ENCODE peak calls at places on chromosomes 16 and 17, in four cellular contexts. N, G, M and U are unnamed samples.

GRCh38 chr17:78541488-78542237 is 35.5 kb downstream of the DNAH17 start:
- DNase-seq in N (no peak), M (peak; percentile 67), G (peak; percentile 35), U (no peak)

GRCh38 chr17:73325527-73325842 is 13.7 kb upstream of the CDC42EP4 start:
- DNase-seq in M (no peak), N (no peak), G (peak; percentile 35), U (no peak)

GRCh38 chr17:43457362-43457692 is 26.4 kb upstream of the DHX8 start:
- DNase-seq in G (no peak), M (no peak), N (no peak), U (no peak)

GRCh38 chr16:69490707-69491324 is 66.4 kb downstream of the CYB5B start:
- DNase-seq in G (no peak), N (no peak), M (no peak), U (no peak)

GRCh38 chr16:61890346-61890745 is 145.9 kb downstream of the CDH8 start:
- DNase-seq in G (no peak), N (no peak), M (no peak), U (no peak)

GRCh38 chr17:17682293-17682736 is 1.1 kb downstream of the RAI1 start:
- DNase-seq in N (no peak), G (peak; percentile 52), M (no peak), U (peak; percentile 90)

GRCh38 chr17:17077101-17077500 is 34.8 kb downstream of the MPRIP start:
- DNase-seq in G (no peak), N (no peak), M (peak; percentile 7), U (no peak)

GRCh38 chr16:83215417-83216001 is 588.7 kb downstream of the CDH13 start:
- DNase-seq in M (no peak), G (no peak), N (peak; percentile 34), U (peak; percentile 72)

GRCh38 chr16:53041196-53041977 is 11.3 kb downstream of the CHD9NB start:
- DNase-seq in M (peak; percentile 82), N (no peak), G (peak; percentile 41), U (no peak)

GRCh38 chr17:35099929-35100328 is 19.7 kb downstream of the RAD51D start:
- DNase-seq in G (no peak), M (no peak), N (no peak), U (no peak)

GRCh38 chr17:65446838-65447526 is 114.5 kb downstream of the AXIN2 start:
- DNase-seq in M (no peak), N (no peak), G (no peak), U (no peak)

GRCh38 chr16:88627531-88628411 is 10.6 kb upstream of the IL17C start:
- DNase-seq in M (no peak), G (no peak), N (no peak), U (no peak)

GRCh38 chr17:35944151-35944550 is 638 bp upstream of the LYZL6 start:
- DNase-seq in N (no peak), M (no peak), G (no peak), U (no peak)

GRCh38 chr16:13453938-13454553 is 465.9 kb upstream of the ERCC4 start:
- DNase-seq in M (no peak), G (peak; percentile 44), N (peak; percentile 1), U (no peak)

GRCh38 chr17:9817086-9817485 is 4.8 kb downstream of the GSG1L2 start:
- DNase-seq in G (peak; percentile 16), N (no peak), M (no peak), U (no peak)

GRCh38 chr17:13931111-13931526 is 138.2 kb upstream of the COX10 start:
- DNase-seq in G (peak; percentile 53), M (no peak), N (no peak), U (peak; percentile 35)

GRCh38 chr17:42814633-42815399 is 9.3 kb downstream of the BECN1 start:
- DNase-seq in M (no peak), G (no peak), N (no peak), U (no peak)

GRCh38 chr17:39212841-39213480 is 12.8 kb downstream of the STAC2 start:
- DNase-seq in N (no peak), G (no peak), M (no peak), U (no peak)

GRCh38 chr16:79391395-79391794 is 209.1 kb downstream of the MAF start:
- DNase-seq in N (no peak), G (no peak), M (no peak), U (no peak)

GRCh38 chr17:50768348-50768761 is 1.0 kb upstream of the ANKRD40CL start:
- DNase-seq in N (no peak), G (peak; percentile 93), M (peak; percentile 78), U (no peak)

GRCh38 chr16:87882436-87883019 is 13.2 kb upstream of the SLC7A5 start:
- DNase-seq in G (no peak), N (no peak), M (no peak), U (no peak)

GRCh38 chr17:37701424-37702020 is 43.3 kb downstream of the HNF1B start:
- DNase-seq in N (peak; percentile 27), G (peak; percentile 65), M (no peak), U (no peak)

GRCh38 chr17:77381185-77381700 is 240.5 kb downstream of the SEC14L1 start:
- DNase-seq in M (no peak), N (no peak), G (no peak), U (no peak)
- H3K4me1 ChIP-seq in M (peaks cover 16% of the 10 kb centered on the region), N (peaks cover 99% of the 10 kb centered on the region), G (peaks cover 98% of the 10 kb centered on the region), U (peaks cover 6% of the 10 kb centered on the region)

GRCh38 chr16:66427451-66427860 is 361 bp downstream of the BEAN1 start:
- DNase-seq in N (no peak), G (no peak), M (no peak), U (peak; percentile 37)

GRCh38 chr16:66429290-66429962 is 2.3 kb downstream of the BEAN1 start:
- DNase-seq in G (no peak), M (no peak), N (no peak), U (peak; percentile 21)

GRCh38 chr16:66427036-66427446 is at the start of gene BEAN1:
- DNase-seq in N (no peak), M (peak; percentile 8), G (peak; percentile 9), U (no peak)

GRCh38 chr16:66428682-66429251 is 1.7 kb downstream of the BEAN1 start:
- DNase-seq in N (no peak), M (no peak), G (no peak), U (no peak)

DNA sequence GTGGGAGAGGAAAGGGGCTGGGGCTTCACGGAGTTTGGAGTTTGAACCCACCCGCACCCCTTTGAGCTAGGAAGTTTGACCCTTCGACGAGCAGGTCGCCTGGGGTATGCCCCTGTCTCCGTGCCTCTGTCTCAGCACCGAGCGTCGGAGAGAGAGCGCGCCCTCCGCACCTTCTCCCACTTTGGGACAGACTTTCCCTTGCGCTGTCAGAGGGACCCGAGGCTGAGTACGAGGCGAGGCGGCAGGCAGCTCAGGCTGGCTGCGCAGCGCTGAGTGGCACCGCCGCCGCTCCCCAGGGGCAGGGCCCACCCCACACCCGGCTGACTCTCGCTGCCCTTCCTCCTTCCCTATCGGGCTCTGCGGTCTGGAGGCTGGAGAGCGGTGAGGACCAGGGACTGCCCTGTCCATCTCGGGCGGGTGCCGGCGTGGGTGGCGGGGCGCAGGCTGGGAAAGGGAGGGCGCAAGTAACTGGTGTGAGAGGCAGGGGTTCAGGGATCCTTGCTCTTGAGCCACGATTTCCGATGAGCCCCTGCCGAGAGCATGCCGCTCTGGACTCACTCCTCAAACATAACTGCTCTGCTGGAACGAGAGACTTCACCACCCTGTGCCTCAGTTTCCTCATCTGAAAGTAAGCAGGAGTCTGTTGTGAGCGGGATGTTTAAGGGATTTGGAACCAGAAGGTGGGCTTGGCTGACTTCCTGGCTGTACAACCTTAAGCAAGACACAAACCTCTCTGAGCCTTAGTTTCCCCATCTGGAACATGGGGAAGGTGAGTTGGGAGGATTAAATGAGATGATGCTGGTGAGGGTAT is 981 bp downstream of the BEAN1 start:
- DNase-seq in G (no peak), M (no peak), N (no peak), U (peak; percentile 43)
- H3K4me3 ChIP-seq in G (no peak overlapping the region), M (peak overlapping the region; percentile 30), N (no peak overlapping the region), U (peak overlapping the region; percentile 42)

DNA sequence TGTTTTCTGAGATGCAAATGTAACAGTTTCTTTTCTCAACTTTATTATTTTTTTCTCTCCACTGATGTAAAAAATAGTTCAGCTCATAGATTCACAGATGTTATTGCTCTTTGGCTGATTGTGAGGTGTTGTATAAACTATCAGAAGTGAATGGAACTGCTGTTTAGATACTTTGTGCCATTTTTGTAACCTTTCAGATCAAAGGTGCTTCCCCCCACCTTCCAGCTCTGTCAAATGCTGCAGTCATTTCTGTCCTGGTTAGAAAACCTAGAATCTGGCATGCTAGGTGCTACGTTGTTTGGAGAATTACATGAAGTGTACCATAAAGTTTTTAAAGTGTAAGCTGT is 1.7 kb upstream of the WIPI1 start:
- DNase-seq in G (no peak), M (no peak), N (no peak), U (no peak)
- H3K4me1 ChIP-seq in G (peaks cover 46% of the 10 kb centered on the region), M (peaks cover 26% of the 10 kb centered on the region), N (peaks cover 63% of the 10 kb centered on the region), U (peaks cover 27% of the 10 kb centered on the region)

GRCh38 chr16:424623-425081 is 797 bp upstream of the RAB11FIP3 start:
- DNase-seq in N (no peak), G (peak; percentile 26), M (no peak), U (peak; percentile 58)
- H3K4me3 ChIP-seq in N (peak overlapping the region; percentile 65), G (no peak overlapping the region), M (peak overlapping the region; percentile 77), U (peak overlapping the region; percentile 51)

DNA sequence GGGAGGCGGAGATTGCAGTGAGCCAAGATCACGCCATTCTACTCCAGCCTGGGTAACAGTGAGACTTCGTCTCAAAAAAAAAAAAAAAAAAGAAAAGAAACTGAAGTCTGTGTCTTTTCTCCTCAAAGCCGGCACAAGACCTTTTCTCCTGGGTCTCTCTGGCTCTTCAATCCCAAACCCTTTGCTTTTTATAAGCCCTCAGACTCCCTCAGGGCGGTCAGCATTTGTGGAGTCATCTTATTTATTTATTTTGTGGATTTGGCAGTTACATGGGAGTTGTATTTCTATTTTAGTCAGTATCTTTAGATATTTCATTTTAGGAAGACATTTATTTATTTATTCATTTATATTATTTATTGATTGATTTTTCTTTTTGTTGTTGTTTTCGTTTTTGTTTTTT is 57.7 kb upstream of the MAP3K14 start:
- DNase-seq in N (no peak), M (no peak), G (no peak), U (peak; percentile 14)
- H3K4me1 ChIP-seq in N (peaks cover 7% of the 10 kb centered on the region), M (peaks cover 24% of the 10 kb centered on the region), G (peaks cover 18% of the 10 kb centered on the region), U (no peaks in the 10 kb centered on the region)

GRCh38 chr17:3888343-3889171 is 4.3 kb downstream of the CAMKK1 start:
- DNase-seq in G (peak; percentile 67), N (no peak), M (peak; percentile 87), U (no peak)

GRCh38 chr17:3885970-3886369 is 6.9 kb downstream of the CAMKK1 start:
- DNase-seq in M (no peak), G (no peak), N (no peak), U (no peak)

GRCh38 chr17:3886776-3887175 is 6.1 kb downstream of the CAMKK1 start:
- DNase-seq in M (no peak), G (peak; percentile 64), N (no peak), U (peak; percentile 69)

GRCh38 chr17:3887811-3888210 is 5.0 kb downstream of the CAMKK1 start:
- DNase-seq in M (no peak), N (no peak), G (no peak), U (no peak)

GRCh38 chr17:3887394-3887793 is 5.5 kb downstream of the CAMKK1 start:
- DNase-seq in G (no peak), N (no peak), M (no peak), U (no peak)
- H3K4me3 ChIP-seq in G (no peak overlapping the region), N (no peak overlapping the region), M (no peak overlapping the region), U (no peak overlapping the region)

GRCh38 chr16:646679-647172 is 2.4 kb upstream of the WDR90 start:
- DNase-seq in N (no peak), G (no peak), M (no peak), U (no peak)

GRCh38 chr16:644556-644955 is 2.9 kb downstream of the MCRIP2 start:
- DNase-seq in G (no peak), N (no peak), M (no peak), U (no peak)

GRCh38 chr16:647173-647902 is 1.8 kb upstream of the WDR90 start:
- DNase-seq in M (no peak), G (no peak), N (no peak), U (no peak)

GRCh38 chr16:648071-648785 is 937 bp upstream of the WDR90 start:
- DNase-seq in G (peak; percentile 88), M (no peak), N (peak; percentile 24), U (peak; percentile 90)

GRCh38 chr16:645852-646678 is 3.1 kb upstream of the WDR90 start:
- DNase-seq in M (no peak), N (no peak), G (no peak), U (no peak)
- H3K4me1 ChIP-seq in M (peaks cover 18% of the 10 kb centered on the region), N (peaks cover 29% of the 10 kb centered on the region), G (peaks cover 89% of the 10 kb centered on the region), U (peaks cover 62% of the 10 kb centered on the region)